ENCODE peak calls at places on chromosome 19, in four cellular contexts. One of them, this sample, is unnamed.

GRCh38 chr19:52453324-52454094 is at the start of gene ZNF578:
- DNase-seq in HCT116: no peak
- DNase-seq in K562: peak
- DNase-seq in H1: no peak
- DNase-seq in this sample: no peak

GRCh38 chr19:5578094-5578846 is 10.5 kb upstream of the TINCR start:
- DNase-seq in HCT116: no peak
- DNase-seq in K562: peak
- DNase-seq in H1: peak
- DNase-seq in this sample: no peak

GRCh38 chr19:46731007-46731501 is 14.1 kb upstream of the PRKD2 start:
- DNase-seq in HCT116: no peak
- DNase-seq in K562: peak
- DNase-seq in H1: no peak
- DNase-seq in this sample: no peak

GRCh38 chr19:10800488-10800887 is 35.5 kb downstream of the TMED1 start:
- DNase-seq in HCT116: no peak
- DNase-seq in K562: no peak
- DNase-seq in H1: no peak
- DNase-seq in this sample: no peak

GRCh38 chr19:1854542-1855039 is 6.3 kb upstream of the REXO1 start:
- DNase-seq in HCT116: no peak
- DNase-seq in K562: no peak
- DNase-seq in H1: no peak
- DNase-seq in this sample: no peak

GRCh38 chr19:13055213-13056051 is 47.2 kb downstream of the LYL1 start:
- DNase-seq in HCT116: no peak
- DNase-seq in K562: no peak
- DNase-seq in H1: peak
- DNase-seq in this sample: no peak

GRCh38 chr19:55647732-55648656 is at the start of gene CCDC106:
- DNase-seq in HCT116: no peak
- DNase-seq in K562: peak
- DNase-seq in H1: peak
- DNase-seq in this sample: no peak

GRCh38 chr19:10505583-10506229 is 2.5 kb upstream of the KEAP1 start:
- DNase-seq in HCT116: peak
- DNase-seq in K562: peak
- DNase-seq in H1: peak
- DNase-seq in this sample: no peak

GRCh38 chr19:30113182-30113581 is 171.1 kb downstream of the URI1 start:
- DNase-seq in HCT116: no peak
- DNase-seq in K562: no peak
- DNase-seq in H1: no peak
- DNase-seq in this sample: no peak

GRCh38 chr19:30111456-30111855 is 169.4 kb downstream of the URI1 start:
- DNase-seq in HCT116: no peak
- DNase-seq in K562: no peak
- DNase-seq in H1: no peak
- DNase-seq in this sample: no peak

GRCh38 chr19:30112666-30113065 is 170.6 kb downstream of the URI1 start:
- DNase-seq in HCT116: no peak
- DNase-seq in K562: no peak
- DNase-seq in H1: no peak
- DNase-seq in this sample: no peak

GRCh38 chr19:30111051-30111450 is 169.0 kb downstream of the URI1 start:
- DNase-seq in HCT116: no peak
- DNase-seq in K562: no peak
- DNase-seq in H1: no peak
- DNase-seq in this sample: no peak

DNA sequence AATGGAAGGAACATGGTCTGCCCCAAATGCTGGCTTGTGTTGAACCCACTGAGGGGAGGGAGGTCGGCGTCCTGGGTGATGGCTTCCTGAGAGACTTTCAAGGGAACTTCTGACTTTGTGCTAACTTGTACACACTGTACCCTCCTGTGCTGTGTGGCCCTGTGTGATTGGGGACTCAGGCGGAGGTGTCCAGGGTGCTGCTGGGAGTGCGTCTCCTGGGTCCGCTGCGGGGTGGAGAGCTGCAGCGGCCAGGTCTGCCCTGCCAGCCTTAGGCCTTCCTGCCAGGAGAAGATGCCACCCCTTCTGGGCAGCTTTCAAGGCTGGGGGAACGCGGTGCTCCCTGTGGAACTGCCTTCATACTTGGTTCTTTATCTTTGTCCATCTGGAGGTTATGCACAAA is 170.1 kb downstream of the URI1 start:
- DNase-seq in HCT116: no peak
- DNase-seq in K562: no peak
- DNase-seq in H1: no peak
- DNase-seq in this sample: no peak
- TF ChIP-seq EGR1 in HCT116: no peak
- TF ChIP-seq EGR1 in K562: no peak
- TF ChIP-seq EGR1 in H1: no peak
- TF ChIP-seq EGR1 in this sample: no peak

GRCh38 chr19:42544146-42544545 is 15.9 kb upstream of the CEACAM1 start:
- DNase-seq in HCT116: no peak
- DNase-seq in K562: no peak
- DNase-seq in H1: no peak
- DNase-seq in this sample: no peak
- TF ChIP-seq EGR1 in HCT116: no peak
- TF ChIP-seq EGR1 in K562: no peak
- TF ChIP-seq EGR1 in H1: no peak
- TF ChIP-seq EGR1 in this sample: no peak

GRCh38 chr19:35524181-35524838 is 3.8 kb downstream of the SBSN start:
- DNase-seq in HCT116: no peak
- DNase-seq in K562: no peak
- DNase-seq in H1: no peak
- DNase-seq in this sample: no peak

GRCh38 chr19:35525873-35526272 is 2.2 kb downstream of the SBSN start:
- DNase-seq in HCT116: no peak
- DNase-seq in K562: no peak
- DNase-seq in H1: no peak
- DNase-seq in this sample: no peak

GRCh38 chr19:35529241-35530218 is 1.4 kb upstream of the SBSN start:
- DNase-seq in HCT116: no peak
- DNase-seq in K562: no peak
- DNase-seq in H1: no peak
- DNase-seq in this sample: no peak

GRCh38 chr19:35531291-35531690 is 2.0 kb upstream of the GAPDHS start:
- DNase-seq in HCT116: no peak
- DNase-seq in K562: no peak
- DNase-seq in H1: no peak
- DNase-seq in this sample: no peak

DNA sequence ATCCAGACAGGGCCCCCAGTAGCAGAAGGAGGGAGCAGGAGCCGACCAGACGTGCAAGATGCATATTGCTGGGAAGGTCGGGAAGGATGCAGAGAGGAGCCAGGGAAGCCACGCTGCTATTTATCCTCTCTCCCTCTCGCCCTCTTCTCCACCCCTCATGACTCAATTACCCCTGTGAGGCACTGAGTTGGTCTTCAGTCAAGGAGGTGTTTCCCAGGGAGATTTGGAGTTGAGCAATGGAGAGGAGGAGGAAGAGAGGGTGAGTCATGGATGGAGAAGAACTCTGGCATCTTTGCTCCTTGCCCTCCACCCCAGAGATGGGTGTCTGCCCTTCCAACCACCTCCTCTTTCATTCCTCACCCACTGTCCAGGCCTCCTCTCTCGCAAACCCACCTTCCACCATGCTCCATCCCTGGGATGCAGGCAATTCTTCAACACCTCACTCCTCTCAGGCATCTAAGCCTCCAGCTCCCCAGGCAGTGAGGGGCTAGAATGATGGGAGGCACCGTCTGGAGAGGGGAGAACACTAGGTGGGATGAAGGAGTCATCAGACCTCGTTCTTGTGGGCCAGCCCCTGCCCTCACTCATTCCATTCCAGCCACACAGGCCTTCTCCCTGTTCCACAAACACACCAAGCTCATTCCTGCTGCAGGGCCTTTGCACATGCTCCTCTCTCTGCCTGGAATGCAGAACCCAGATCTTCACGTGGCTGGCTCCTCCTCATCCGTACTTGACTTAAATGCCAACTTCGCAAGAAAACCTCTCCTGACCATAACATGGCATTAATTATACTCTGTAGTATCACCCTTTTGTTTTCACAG is at the start of gene SBSN:
- DNase-seq in HCT116: no peak
- DNase-seq in K562: no peak
- DNase-seq in H1: no peak
- DNase-seq in this sample: no peak
- TF ChIP-seq EGR1 in HCT116: no peak
- TF ChIP-seq EGR1 in K562: no peak
- TF ChIP-seq EGR1 in H1: no peak
- TF ChIP-seq EGR1 in this sample: no peak

DNA sequence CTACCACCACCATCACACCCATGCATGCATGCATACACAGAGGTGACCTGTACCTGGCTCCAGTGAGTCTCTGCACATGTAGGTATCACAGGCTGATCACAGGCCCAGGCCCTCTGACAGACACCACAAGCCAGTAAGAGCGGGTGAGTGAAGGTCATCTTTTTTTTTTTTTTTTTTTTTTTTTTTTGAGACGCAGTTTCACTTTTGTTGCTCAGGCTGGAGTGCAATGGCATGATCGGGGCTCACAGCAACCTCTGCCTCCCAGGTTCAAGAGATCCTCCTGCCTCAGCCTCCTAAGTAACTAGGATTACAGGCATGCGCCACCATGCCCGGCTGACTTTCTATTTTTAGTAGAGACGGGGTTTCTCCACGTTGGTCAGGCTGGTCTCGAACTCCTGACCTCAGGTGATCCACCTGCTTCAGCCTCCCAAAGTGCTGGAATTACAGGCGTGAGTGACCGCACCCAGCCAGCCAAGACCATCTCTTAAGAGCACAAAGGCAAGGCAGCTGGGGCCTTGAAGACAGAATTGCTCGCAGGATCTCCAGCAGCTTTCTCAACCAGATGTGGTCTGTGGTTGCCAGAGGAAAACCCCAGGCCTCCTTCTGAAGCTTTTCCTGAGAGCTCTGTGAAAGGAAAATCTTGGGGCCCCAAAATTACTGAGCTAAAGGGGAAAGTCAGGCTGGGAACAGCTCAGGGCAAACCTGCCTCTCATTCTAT is 3.2 kb upstream of the NKG7 start:
- DNase-seq in HCT116: no peak
- DNase-seq in K562: no peak
- DNase-seq in H1: no peak
- DNase-seq in this sample: peak
- TF ChIP-seq EGR1 in HCT116: no peak
- TF ChIP-seq EGR1 in K562: no peak
- TF ChIP-seq EGR1 in H1: no peak
- TF ChIP-seq EGR1 in this sample: no peak

GRCh38 chr19:29271341-29271740 is 58.4 kb upstream of the UQCRFS1 start:
- DNase-seq in HCT116: no peak
- DNase-seq in K562: no peak
- DNase-seq in H1: no peak
- DNase-seq in this sample: no peak
- TF ChIP-seq EGR1 in HCT116: no peak
- TF ChIP-seq EGR1 in K562: no peak
- TF ChIP-seq EGR1 in H1: no peak
- TF ChIP-seq EGR1 in this sample: no peak

DNA sequence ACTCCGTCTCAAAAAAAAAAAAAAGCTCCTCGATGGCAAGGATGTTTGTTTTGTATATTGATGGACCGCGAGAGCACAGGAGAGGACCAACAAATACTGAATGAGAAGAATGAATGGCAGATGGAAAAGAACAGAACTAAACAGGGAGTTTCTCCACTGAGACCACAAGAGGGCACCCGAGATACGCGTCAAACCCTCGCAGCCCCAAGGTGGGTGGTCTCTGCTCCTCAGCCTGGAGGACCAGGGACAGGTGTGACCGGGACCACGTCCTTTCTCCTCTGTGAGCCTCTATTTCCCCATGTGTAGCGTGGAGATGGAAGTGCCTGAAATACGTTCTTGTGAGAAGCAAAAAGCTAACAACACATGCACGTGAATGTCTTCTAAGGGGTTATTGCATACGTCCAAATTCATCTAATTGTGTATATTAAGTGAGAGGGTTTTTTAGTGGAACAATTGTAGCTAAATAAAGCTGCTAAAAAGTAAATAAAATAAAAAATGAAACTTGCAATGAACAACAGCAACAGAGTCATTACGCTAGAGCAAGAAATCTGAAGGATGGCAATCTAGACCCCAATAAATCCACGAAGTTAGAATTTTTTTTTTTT is 8.3 kb upstream of the CDC42EP5 start:
- DNase-seq in HCT116: peak
- DNase-seq in K562: peak
- DNase-seq in H1: peak
- DNase-seq in this sample: no peak
- TF ChIP-seq EGR1 in HCT116: no peak
- TF ChIP-seq EGR1 in K562: no peak
- TF ChIP-seq EGR1 in H1: no peak
- TF ChIP-seq EGR1 in this sample: no peak

GRCh38 chr19:49499030-49499670 is 2.9 kb downstream of the RPS11 start:
- DNase-seq in HCT116: no peak
- DNase-seq in K562: peak
- DNase-seq in H1: no peak
- DNase-seq in this sample: no peak

GRCh38 chr19:49498475-49498874 is 2.2 kb downstream of the RPS11 start:
- DNase-seq in HCT116: no peak
- DNase-seq in K562: no peak
- DNase-seq in H1: no peak
- DNase-seq in this sample: no peak

GRCh38 chr19:49506575-49507105 is 5.8 kb upstream of the FCGRT start:
- DNase-seq in HCT116: no peak
- DNase-seq in K562: peak
- DNase-seq in H1: peak
- DNase-seq in this sample: no peak

GRCh38 chr19:49503582-49503962 is 7.3 kb downstream of the RPS11 start:
- DNase-seq in HCT116: no peak
- DNase-seq in K562: no peak
- DNase-seq in H1: no peak
- DNase-seq in this sample: no peak

DNA sequence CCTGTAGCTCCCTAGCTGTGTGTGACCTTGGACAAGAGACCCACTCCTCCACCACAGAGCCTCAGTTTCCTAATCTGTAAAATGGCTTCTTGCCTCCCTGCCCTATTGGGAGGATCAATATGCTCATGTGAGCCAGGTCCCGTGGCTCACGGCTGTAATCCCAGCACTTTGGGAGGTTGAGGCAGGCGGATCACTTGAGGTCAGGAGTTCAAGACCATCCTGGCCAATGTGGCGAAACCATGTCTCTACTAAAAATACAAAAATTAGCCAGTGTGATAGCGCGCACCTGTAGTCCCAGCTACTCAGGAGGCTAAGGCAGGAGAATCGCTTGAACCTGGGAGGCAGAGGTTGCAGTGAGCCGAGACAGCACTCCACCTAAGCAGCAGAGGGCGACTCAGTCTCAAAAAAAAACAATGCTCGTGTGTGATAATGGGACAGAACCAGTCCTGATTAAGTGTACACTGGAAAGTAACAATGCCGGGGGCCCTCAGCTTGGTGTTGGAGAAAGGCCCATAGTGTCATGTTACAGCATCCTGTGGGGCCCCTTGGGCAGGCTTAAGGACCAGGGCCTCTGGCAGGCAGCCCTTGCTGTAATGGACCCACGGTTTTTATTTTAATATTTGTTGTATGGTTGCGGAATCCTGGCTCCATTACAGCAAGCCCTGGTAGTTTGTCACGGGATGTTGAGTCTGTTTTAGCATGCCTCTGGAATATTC is 6.8 kb downstream of the RPS11 start:
- DNase-seq in HCT116: peak
- DNase-seq in K562: no peak
- DNase-seq in H1: no peak
- DNase-seq in this sample: no peak
- TF ChIP-seq EGR1 in HCT116: no peak
- TF ChIP-seq EGR1 in K562: no peak
- TF ChIP-seq EGR1 in H1: no peak
- TF ChIP-seq EGR1 in this sample: no peak